ENCODE peak calls at places on chromosomes 12 and 14, in ten cellular contexts. T is mucosa of descending colon, J is mammary epithelial cell, K is neural progenitor cell, C is tibial nerve, D is upper lobe of right lung, W is GM23338, S is HAP-1, Z is Peyer's patch, U is uterus. X is an unnamed sample.

GRCh38 chr12:103560604-103561101 is 26.4 kb upstream of the STAB2 start:
- DNase-seq in Z (no peak), K (no peak), S (no peak), U (no peak), W (no peak), T (no peak), C (no peak), D (no peak), J (peak; percentile 100), X (no peak)

GRCh38 chr14:60514378-60515243 is 5.7 kb downstream of the SIX6 start:
- DNase-seq in W (peak; percentile 75), T (no peak), K (peak; percentile 97), U (no peak), J (no peak), S (peak; percentile 80), C (peak; percentile 15), Z (no peak), D (peak; percentile 64), X (no peak)

GRCh38 chr12:123064356-123064755 is 83.9 kb downstream of the ARL6IP4 start:
- DNase-seq in T (no peak), K (no peak), J (no peak), Z (no peak), D (no peak), C (no peak), S (no peak), U (peak; percentile 65), W (no peak), X (no peak)

GRCh38 chr12:51345681-51346080 is 798 bp downstream of the CELA1 start:
- DNase-seq in U (no peak), T (no peak), J (no peak), C (no peak), S (no peak), D (no peak), Z (no peak), W (peak; percentile 17), K (no peak), X (no peak)

GRCh38 chr12:25286837-25287236 is 36.1 kb upstream of the KRAS start:
- DNase-seq in J (peak; percentile 58), U (no peak), K (no peak), S (no peak), C (no peak), W (no peak), Z (no peak), T (no peak), D (no peak), X (no peak)

GRCh38 chr12:48998497-48999353 is 450 bp downstream of the DDN start:
- DNase-seq in C (no peak), Z (peak; percentile 63), T (peak; percentile 63), D (no peak), K (peak; percentile 45), S (peak; percentile 51), J (no peak), U (no peak), W (peak; percentile 65), X (peak; percentile 26)

GRCh38 chr14:95185452-95186392 is 28.4 kb upstream of the DICER1 start:
- DNase-seq in W (no peak), J (no peak), Z (peak; percentile 62), T (no peak), S (no peak), K (no peak), D (no peak), C (peak; percentile 70), U (peak; percentile 57), X (no peak)

GRCh38 chr12:108495054-108495453 is 20.0 kb upstream of the FICD start:
- DNase-seq in W (peak; percentile 86), U (no peak), S (peak; percentile 70), K (peak; percentile 66), J (peak; percentile 22), T (no peak), Z (no peak), D (no peak), C (no peak), X (no peak)

GRCh38 chr12:100573499-100574261 is at the start of gene GAS2L3:
- DNase-seq in U (peak; percentile 75), Z (peak; percentile 92), W (peak; percentile 91), T (peak; percentile 92), K (peak; percentile 96), J (peak; percentile 82), S (peak; percentile 95), C (peak; percentile 83), D (peak; percentile 96), X (peak; percentile 22)

GRCh38 chr14:64510825-64511679 is 6.5 kb downstream of the ZBTB1 start:
- DNase-seq in U (peak; percentile 74), Z (peak; percentile 93), K (peak; percentile 80), D (no peak), T (no peak), S (peak; percentile 78), J (peak; percentile 56), W (peak; percentile 85), C (peak; percentile 93), X (peak; percentile 73)

GRCh38 chr12:6275609-6276246 is 34.8 kb upstream of the PLEKHG6 start:
- DNase-seq in W (no peak), J (no peak), U (no peak), S (no peak), T (no peak), K (no peak), C (no peak), Z (no peak), D (no peak), X (no peak)

GRCh38 chr12:6277982-6278438 is 32.5 kb upstream of the PLEKHG6 start:
- DNase-seq in C (no peak), K (no peak), Z (peak; percentile 59), S (no peak), D (peak; percentile 87), J (peak; percentile 85), W (peak; percentile 49), T (peak; percentile 75), U (peak; percentile 54), X (no peak)

GRCh38 chr12:6273931-6274687 is 36.4 kb upstream of the PLEKHG6 start:
- DNase-seq in U (peak; percentile 46), T (no peak), C (no peak), Z (no peak), D (peak; percentile 34), J (no peak), W (peak; percentile 48), K (peak; percentile 77), S (peak; percentile 45), X (no peak)

GRCh38 chr12:6276936-6277615 is 33.4 kb upstream of the PLEKHG6 start:
- DNase-seq in Z (peak; percentile 51), K (peak; percentile 34), S (peak; percentile 16), C (no peak), W (peak; percentile 58), U (no peak), T (no peak), D (no peak), J (peak; percentile 77), X (no peak)

DNA sequence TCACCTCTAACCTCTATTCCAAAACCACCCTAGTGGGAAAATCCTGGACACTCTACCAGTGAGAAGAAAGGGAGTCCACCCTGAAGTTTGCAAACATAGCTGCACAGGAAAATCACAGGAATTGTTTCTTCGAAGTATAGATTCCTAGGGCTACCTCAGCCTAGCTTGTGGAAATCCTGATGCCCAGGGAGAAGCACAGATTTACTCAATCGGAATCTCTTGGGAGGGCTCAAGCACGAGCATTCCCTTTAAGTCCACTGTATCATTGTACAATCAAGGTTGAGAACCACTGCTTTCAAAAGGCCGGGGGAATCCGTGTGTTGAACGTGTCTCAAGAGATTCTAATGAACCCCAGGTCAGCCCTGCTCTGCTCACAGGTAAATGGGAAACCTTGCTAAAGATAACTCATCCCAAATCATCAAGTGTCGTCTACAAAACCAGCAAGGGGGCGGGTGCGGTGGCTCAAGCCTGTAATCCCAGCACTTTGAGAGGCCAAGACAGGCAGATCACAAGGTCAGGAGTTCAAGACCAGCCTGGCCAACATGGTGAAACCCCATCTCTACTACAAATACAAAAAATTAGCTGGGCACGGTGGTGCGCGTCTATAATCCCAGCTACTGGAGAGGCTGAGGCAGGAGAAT is 34.1 kb upstream of the PLEKHG6 start:
- DNase-seq in S (no peak), T (no peak), D (no peak), U (no peak), C (no peak), K (no peak), J (no peak), W (no peak), Z (peak; percentile 34), X (no peak)
- H3K4me1 ChIP-seq in S (peaks cover 8% of the 10 kb centered on the region), T (peaks cover 31% of the 10 kb centered on the region), D (peaks cover 39% of the 10 kb centered on the region), U (peaks cover 5% of the 10 kb centered on the region), C (no peaks in the 10 kb centered on the region), K (peaks cover 37% of the 10 kb centered on the region), J (peaks cover 73% of the 10 kb centered on the region), W (peaks cover 53% of the 10 kb centered on the region), Z (peaks cover 26% of the 10 kb centered on the region), X (peaks cover 6% of the 10 kb centered on the region)

GRCh38 chr12:126551882-126552281 is 1486.6 kb downstream of the AACS start:
- DNase-seq in D (no peak), W (no peak), K (no peak), J (no peak), S (no peak), Z (no peak), C (no peak), T (no peak), U (no peak), X (no peak)
- H3K4me1 ChIP-seq in D (no peaks in the 10 kb centered on the region), W (no peaks in the 10 kb centered on the region), K (peaks cover 14% of the 10 kb centered on the region), J (no peaks in the 10 kb centered on the region), S (no peaks in the 10 kb centered on the region), Z (no peaks in the 10 kb centered on the region), C (no peaks in the 10 kb centered on the region), T (no peaks in the 10 kb centered on the region), U (no peaks in the 10 kb centered on the region), X (no peaks in the 10 kb centered on the region)

GRCh38 chr14:68936980-68937379 is 42.1 kb downstream of the ACTN1 start:
- DNase-seq in T (no peak), C (no peak), S (no peak), K (no peak), U (no peak), W (no peak), Z (no peak), D (no peak), J (no peak), X (no peak)

GRCh38 chr14:68939424-68939892 is 39.6 kb downstream of the ACTN1 start:
- DNase-seq in C (no peak), U (no peak), K (no peak), W (no peak), D (no peak), T (no peak), Z (no peak), S (no peak), J (no peak), X (no peak)

GRCh38 chr14:68936476-68936875 is 42.6 kb downstream of the ACTN1 start:
- DNase-seq in T (no peak), Z (no peak), K (no peak), C (no peak), U (no peak), J (no peak), S (no peak), W (no peak), D (no peak), X (no peak)

GRCh38 chr14:68938515-68939423 is 40.3 kb downstream of the ACTN1 start:
- DNase-seq in Z (peak; percentile 65), K (no peak), W (no peak), U (peak; percentile 57), S (no peak), T (peak; percentile 71), C (no peak), D (no peak), J (no peak), X (no peak)

GRCh38 chr14:68937790-68938514 is 41.1 kb downstream of the ACTN1 start:
- DNase-seq in J (peak; percentile 59), W (peak; percentile 63), C (no peak), T (peak; percentile 86), K (peak; percentile 53), S (no peak), D (no peak), U (peak; percentile 78), Z (peak; percentile 72), X (no peak)
- H3K4me1 ChIP-seq in J (peaks cover 92% of the 10 kb centered on the region), W (peaks cover 65% of the 10 kb centered on the region), C (no peaks in the 10 kb centered on the region), T (peaks cover 48% of the 10 kb centered on the region), K (peaks cover 34% of the 10 kb centered on the region), S (peaks cover 3% of the 10 kb centered on the region), D (peaks cover 77% of the 10 kb centered on the region), U (peaks cover 21% of the 10 kb centered on the region), Z (peaks cover 54% of the 10 kb centered on the region), X (peaks cover 96% of the 10 kb centered on the region)

GRCh38 chr12:124520896-124521295 is 46.5 kb downstream of the NCOR2 start:
- DNase-seq in D (no peak), U (no peak), S (no peak), J (no peak), C (no peak), T (no peak), Z (no peak), W (no peak), K (no peak), X (no peak)
- H3K4me1 ChIP-seq in D (peaks cover 58% of the 10 kb centered on the region), U (peaks cover 18% of the 10 kb centered on the region), S (peaks cover 19% of the 10 kb centered on the region), J (peaks cover 89% of the 10 kb centered on the region), C (no peaks in the 10 kb centered on the region), T (peaks cover 34% of the 10 kb centered on the region), Z (peaks cover 56% of the 10 kb centered on the region), W (peaks cover 7% of the 10 kb centered on the region), K (peaks cover 31% of the 10 kb centered on the region), X (peaks cover 4% of the 10 kb centered on the region)

X was measured in CD8-positive, alpha-beta T cell.